ENCODE peak calls at places on chromosomes 13 and 19, in nine cellular contexts. One of them, this sample, is unnamed.

GRCh38 chr19:4914736-4915501 is 5.6 kb downstream of the UHRF1 start:
- DNase-seq in tibial nerve: no peak
- DNase-seq in CD8-positive, alpha-beta T cell: peak; percentile 75
- DNase-seq in body of pancreas: no peak
- DNase-seq in K562: peak; percentile 70
- DNase-seq in stomach: peak; percentile 57
- DNase-seq in cardiac muscle cell: peak; percentile 74
- DNase-seq in BJ: peak; percentile 55
- DNase-seq in spleen: peak; percentile 88
- DNase-seq in this sample: no peak

GRCh38 chr19:37334179-37335071 is 36.5 kb upstream of the ZNF527 start:
- DNase-seq in body of pancreas: peak; percentile 90
- DNase-seq in spleen: peak; percentile 93
- DNase-seq in stomach: peak; percentile 94
- DNase-seq in BJ: peak; percentile 59
- DNase-seq in cardiac muscle cell: peak; percentile 94
- DNase-seq in K562: peak; percentile 8
- DNase-seq in CD8-positive, alpha-beta T cell: peak; percentile 77
- DNase-seq in tibial nerve: peak; percentile 76
- DNase-seq in this sample: peak; percentile 85

GRCh38 chr13:25973576-25973975 is 78.2 kb downstream of the SHISA2 start:
- DNase-seq in CD8-positive, alpha-beta T cell: no peak
- DNase-seq in body of pancreas: no peak
- DNase-seq in stomach: no peak
- DNase-seq in BJ: no peak
- DNase-seq in tibial nerve: no peak
- DNase-seq in spleen: no peak
- DNase-seq in K562: no peak
- DNase-seq in cardiac muscle cell: no peak
- DNase-seq in this sample: no peak

GRCh38 chr13:38686635-38687245 is at the start of gene FREM2:
- DNase-seq in CD8-positive, alpha-beta T cell: no peak
- DNase-seq in stomach: peak; percentile 57
- DNase-seq in spleen: no peak
- DNase-seq in tibial nerve: no peak
- DNase-seq in body of pancreas: peak; percentile 61
- DNase-seq in cardiac muscle cell: peak; percentile 13
- DNase-seq in BJ: no peak
- DNase-seq in K562: no peak
- DNase-seq in this sample: peak; percentile 63

GRCh38 chr13:84645196-84646071 is 763.2 kb upstream of the SLITRK1 start:
- DNase-seq in stomach: no peak
- DNase-seq in tibial nerve: no peak
- DNase-seq in spleen: no peak
- DNase-seq in CD8-positive, alpha-beta T cell: no peak
- DNase-seq in cardiac muscle cell: no peak
- DNase-seq in K562: no peak
- DNase-seq in body of pancreas: peak; percentile 17
- DNase-seq in BJ: peak; percentile 68
- DNase-seq in this sample: no peak

GRCh38 chr13:25330541-25330940 is 29.1 kb downstream of the NUP58 start:
- DNase-seq in body of pancreas: no peak
- DNase-seq in cardiac muscle cell: peak; percentile 25
- DNase-seq in stomach: no peak
- DNase-seq in tibial nerve: no peak
- DNase-seq in BJ: no peak
- DNase-seq in spleen: no peak
- DNase-seq in K562: no peak
- DNase-seq in CD8-positive, alpha-beta T cell: no peak
- DNase-seq in this sample: no peak

GRCh38 chr19:54462713-54463530 is 656 bp downstream of the LENG9 start:
- DNase-seq in cardiac muscle cell: peak; percentile 81
- DNase-seq in BJ: no peak
- DNase-seq in CD8-positive, alpha-beta T cell: peak; percentile 58
- DNase-seq in K562: no peak
- DNase-seq in stomach: peak; percentile 81
- DNase-seq in body of pancreas: peak; percentile 82
- DNase-seq in tibial nerve: peak; percentile 35
- DNase-seq in spleen: peak; percentile 94
- DNase-seq in this sample: peak; percentile 81

GRCh38 chr19:15210323-15210774 is 9.6 kb upstream of the NOTCH3 start:
- DNase-seq in K562: no peak
- DNase-seq in CD8-positive, alpha-beta T cell: no peak
- DNase-seq in tibial nerve: no peak
- DNase-seq in cardiac muscle cell: peak; percentile 55
- DNase-seq in spleen: peak; percentile 84
- DNase-seq in stomach: no peak
- DNase-seq in body of pancreas: no peak
- DNase-seq in BJ: no peak
- DNase-seq in this sample: no peak

GRCh38 chr19:39412100-39412866 is at the start of gene PLEKHG2:
- DNase-seq in tibial nerve: peak; percentile 97
- DNase-seq in BJ: peak; percentile 99
- DNase-seq in stomach: peak; percentile 97
- DNase-seq in cardiac muscle cell: peak; percentile 100
- DNase-seq in K562: peak; percentile 97
- DNase-seq in spleen: peak; percentile 98
- DNase-seq in body of pancreas: peak; percentile 97
- DNase-seq in CD8-positive, alpha-beta T cell: peak; percentile 95
- DNase-seq in this sample: peak; percentile 98

GRCh38 chr13:47005761-47006414 is 109.0 kb upstream of the HTR2A start:
- DNase-seq in K562: no peak
- DNase-seq in cardiac muscle cell: no peak
- DNase-seq in body of pancreas: no peak
- DNase-seq in CD8-positive, alpha-beta T cell: no peak
- DNase-seq in spleen: no peak
- DNase-seq in BJ: no peak
- DNase-seq in stomach: no peak
- DNase-seq in tibial nerve: no peak
- DNase-seq in this sample: no peak

GRCh38 chr13:66714795-66715194 is 515.3 kb downstream of the PCDH9 start:
- DNase-seq in cardiac muscle cell: peak; percentile 1
- DNase-seq in body of pancreas: no peak
- DNase-seq in tibial nerve: no peak
- DNase-seq in K562: no peak
- DNase-seq in stomach: no peak
- DNase-seq in CD8-positive, alpha-beta T cell: no peak
- DNase-seq in BJ: no peak
- DNase-seq in spleen: no peak
- DNase-seq in this sample: no peak

GRCh38 chr19:1053176-1054101 is 13.5 kb upstream of the ARHGAP45 start:
- DNase-seq in CD8-positive, alpha-beta T cell: no peak
- DNase-seq in stomach: no peak
- DNase-seq in BJ: no peak
- DNase-seq in tibial nerve: no peak
- DNase-seq in body of pancreas: no peak
- DNase-seq in spleen: no peak
- DNase-seq in K562: no peak
- DNase-seq in cardiac muscle cell: no peak
- DNase-seq in this sample: no peak

GRCh38 chr13:109131698-109132257 is 502.4 kb downstream of the MYO16 start:
- DNase-seq in CD8-positive, alpha-beta T cell: no peak
- DNase-seq in stomach: no peak
- DNase-seq in tibial nerve: no peak
- DNase-seq in spleen: no peak
- DNase-seq in body of pancreas: no peak
- DNase-seq in cardiac muscle cell: peak; percentile 37
- DNase-seq in K562: no peak
- DNase-seq in BJ: no peak
- DNase-seq in this sample: no peak

GRCh38 chr19:54335164-54335563 is 3.8 kb downstream of the LILRA4 start:
- DNase-seq in stomach: no peak
- DNase-seq in spleen: no peak
- DNase-seq in CD8-positive, alpha-beta T cell: no peak
- DNase-seq in cardiac muscle cell: no peak
- DNase-seq in K562: no peak
- DNase-seq in BJ: no peak
- DNase-seq in body of pancreas: no peak
- DNase-seq in tibial nerve: no peak
- DNase-seq in this sample: no peak

GRCh38 chr13:21674271-21675009 is 3.6 kb downstream of the FGF9 start:
- DNase-seq in stomach: no peak
- DNase-seq in K562: peak; percentile 13
- DNase-seq in spleen: peak; percentile 81
- DNase-seq in tibial nerve: no peak
- DNase-seq in BJ: no peak
- DNase-seq in body of pancreas: no peak
- DNase-seq in CD8-positive, alpha-beta T cell: no peak
- DNase-seq in cardiac muscle cell: no peak
- DNase-seq in this sample: no peak

DNA sequence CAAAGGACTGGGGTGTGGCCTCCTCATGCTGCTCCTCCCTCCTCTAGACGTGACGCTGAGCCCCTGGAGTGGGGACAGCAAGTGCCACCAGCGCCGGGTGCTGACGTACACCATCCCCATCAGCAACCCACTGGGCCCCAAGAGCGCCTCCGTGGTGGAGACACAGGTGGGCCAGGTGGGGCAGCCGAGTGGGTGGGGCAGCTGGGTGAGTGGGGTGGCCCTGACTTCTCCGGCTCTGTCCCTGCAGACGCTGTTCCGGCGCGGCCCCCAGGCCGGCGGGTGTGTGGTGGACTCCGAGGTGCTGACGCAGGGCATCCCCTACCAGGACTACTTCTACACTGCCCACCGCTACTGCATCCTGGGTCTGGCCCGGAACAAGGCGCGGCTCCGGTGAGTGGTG is 11.1 kb upstream of the SCN1B start:
- DNase-seq in tibial nerve: no peak
- DNase-seq in K562: no peak
- DNase-seq in cardiac muscle cell: no peak
- DNase-seq in CD8-positive, alpha-beta T cell: no peak
- DNase-seq in body of pancreas: no peak
- DNase-seq in BJ: no peak
- DNase-seq in stomach: no peak
- DNase-seq in spleen: no peak
- DNase-seq in this sample: no peak
- H3K4me3 ChIP-seq in tibial nerve: no peak overlapping the region
- H3K4me3 ChIP-seq in K562: no peak overlapping the region
- H3K4me3 ChIP-seq in cardiac muscle cell: no peak overlapping the region
- H3K4me3 ChIP-seq in CD8-positive, alpha-beta T cell: no peak overlapping the region
- H3K4me3 ChIP-seq in body of pancreas: no peak overlapping the region
- H3K4me3 ChIP-seq in BJ: no peak overlapping the region
- H3K4me3 ChIP-seq in stomach: no peak overlapping the region
- H3K4me3 ChIP-seq in spleen: no peak overlapping the region
- H3K4me3 ChIP-seq in this sample: no peak overlapping the region

GRCh38 chr13:110412132-110412912 is 105.2 kb downstream of the COL4A2 start:
- DNase-seq in body of pancreas: peak; percentile 83
- DNase-seq in CD8-positive, alpha-beta T cell: peak; percentile 28
- DNase-seq in K562: peak; percentile 74
- DNase-seq in cardiac muscle cell: peak; percentile 99
- DNase-seq in stomach: peak; percentile 74
- DNase-seq in BJ: peak; percentile 97
- DNase-seq in tibial nerve: peak; percentile 81
- DNase-seq in spleen: peak; percentile 84
- DNase-seq in this sample: peak; percentile 94
- H3K36me3 ChIP-seq in body of pancreas: no peaks in the 10 kb centered on the region
- H3K36me3 ChIP-seq in CD8-positive, alpha-beta T cell: no peaks in the 10 kb centered on the region
- H3K36me3 ChIP-seq in K562: no peaks in the 10 kb centered on the region
- H3K36me3 ChIP-seq in cardiac muscle cell: no peaks in the 10 kb centered on the region
- H3K36me3 ChIP-seq in stomach: no peaks in the 10 kb centered on the region
- H3K36me3 ChIP-seq in BJ: peaks cover 2% of the 10 kb centered on the region
- H3K36me3 ChIP-seq in tibial nerve: no peaks in the 10 kb centered on the region
- H3K36me3 ChIP-seq in spleen: no peaks in the 10 kb centered on the region
- H3K36me3 ChIP-seq in this sample: no peaks in the 10 kb centered on the region

GRCh38 chr19:49339364-49340068 is 4.3 kb downstream of the CD37 start:
- DNase-seq in stomach: peak; percentile 87
- DNase-seq in body of pancreas: peak; percentile 95
- DNase-seq in K562: peak; percentile 68
- DNase-seq in spleen: peak; percentile 86
- DNase-seq in tibial nerve: peak; percentile 73
- DNase-seq in BJ: peak; percentile 35
- DNase-seq in cardiac muscle cell: peak; percentile 96
- DNase-seq in CD8-positive, alpha-beta T cell: no peak
- DNase-seq in this sample: peak; percentile 87
- H3K4me3 ChIP-seq in stomach: peak overlapping the region; percentile 56
- H3K4me3 ChIP-seq in body of pancreas: no peak overlapping the region
- H3K4me3 ChIP-seq in K562: peak overlapping the region; percentile 34
- H3K4me3 ChIP-seq in spleen: no peak overlapping the region
- H3K4me3 ChIP-seq in tibial nerve: peak overlapping the region; percentile 37
- H3K4me3 ChIP-seq in BJ: peak overlapping the region; percentile 19
- H3K4me3 ChIP-seq in cardiac muscle cell: peak overlapping the region; percentile 18
- H3K4me3 ChIP-seq in CD8-positive, alpha-beta T cell: no peak overlapping the region
- H3K4me3 ChIP-seq in this sample: peak overlapping the region; percentile 48

GRCh38 chr13:34640931-34641330 is 301.1 kb upstream of the NBEA start:
- DNase-seq in cardiac muscle cell: no peak
- DNase-seq in CD8-positive, alpha-beta T cell: no peak
- DNase-seq in spleen: no peak
- DNase-seq in BJ: no peak
- DNase-seq in K562: no peak
- DNase-seq in stomach: no peak
- DNase-seq in body of pancreas: no peak
- DNase-seq in tibial nerve: no peak
- DNase-seq in this sample: no peak
- H3K36me3 ChIP-seq in cardiac muscle cell: no peaks in the 10 kb centered on the region
- H3K36me3 ChIP-seq in CD8-positive, alpha-beta T cell: no peaks in the 10 kb centered on the region
- H3K36me3 ChIP-seq in spleen: no peaks in the 10 kb centered on the region
- H3K36me3 ChIP-seq in BJ: no peaks in the 10 kb centered on the region
- H3K36me3 ChIP-seq in K562: no peaks in the 10 kb centered on the region
- H3K36me3 ChIP-seq in stomach: no peaks in the 10 kb centered on the region
- H3K36me3 ChIP-seq in body of pancreas: no peaks in the 10 kb centered on the region
- H3K36me3 ChIP-seq in tibial nerve: no peaks in the 10 kb centered on the region
- H3K36me3 ChIP-seq in this sample: no peaks in the 10 kb centered on the region

This sample was measured in ovary.